ENCODE peak calls at places on chromosomes 13 and 19, in five cellular contexts. X is WERI-Rb-1; O is CD8-positive, alpha-beta T cell; M is Panc1; N is CD4-positive, alpha-beta memory T cell. I is an unnamed sample.

GRCh38 chr13:23619073-23619855 is 49.1 kb downstream of the TNFRSF19 start:
- DNase-seq in X (no peak), O (no peak), M (no peak), N (no peak), I (no peak)

GRCh38 chr13:76383671-76384461 is 502.3 kb downstream of the KCTD12 start:
- DNase-seq in X (no peak), O (no peak), M (peak; percentile 17), N (no peak), I (no peak)

GRCh38 chr13:34591163-34591562 is 350.9 kb upstream of the NBEA start:
- DNase-seq in X (no peak), O (no peak), M (no peak), N (no peak), I (no peak)

GRCh38 chr19:51531349-51532315 is at the start of gene SIGLEC6:
- DNase-seq in X (no peak), O (no peak), M (no peak), N (no peak), I (no peak)

GRCh38 chr19:55384576-55385235 is 614 bp upstream of the TMEM238 start:
- DNase-seq in X (no peak), O (peak; percentile 23), M (no peak), N (no peak), I (no peak)

GRCh38 chr13:39493966-39494365 is 109.0 kb downstream of the LHFPL6 start:
- DNase-seq in X (no peak), O (no peak), M (no peak), N (no peak), I (no peak)

GRCh38 chr13:96397807-96398206 is 307.9 kb downstream of the HS6ST3 start:
- DNase-seq in X (no peak), O (no peak), M (no peak), N (no peak), I (no peak)

GRCh38 chr13:73327579-73327978 is 268.8 kb downstream of the KLF5 start:
- DNase-seq in X (no peak), O (no peak), M (no peak), N (no peak), I (no peak)

GRCh38 chr13:54445453-54445852 is 1416.8 kb downstream of the OLFM4 start:
- DNase-seq in X (no peak), O (no peak), M (no peak), N (no peak), I (no peak)

GRCh38 chr19:6738726-6739389 is 622 bp upstream of the TRIP10 start:
- DNase-seq in X (peak; percentile 87), O (no peak), M (no peak), N (peak; percentile 26), I (no peak)

GRCh38 chr13:25463496-25463895 is 91.7 kb downstream of the ATP8A2 start:
- DNase-seq in X (no peak), O (no peak), M (no peak), N (no peak), I (no peak)

GRCh38 chr19:33802801-33803200 is 6.1 kb downstream of the KCTD15 start:
- DNase-seq in X (no peak), O (no peak), M (no peak), N (no peak), I (no peak)

GRCh38 chr13:46345400-46345799 is 41.7 kb downstream of the RUBCNL start:
- DNase-seq in X (no peak), O (no peak), M (no peak), N (no peak), I (no peak)

GRCh38 chr19:12611361-12611699 is 610 bp downstream of the ZNF791 start:
- DNase-seq in X (peak; percentile 79), O (no peak), M (no peak), N (no peak), I (peak; percentile 44)

GRCh38 chr19:35872180-35872579 is 3.8 kb downstream of the APLP1 start:
- DNase-seq in X (no peak), O (no peak), M (no peak), N (no peak), I (no peak)

GRCh38 chr19:19109601-19110000 is 28.7 kb downstream of the TMEM161A start:
- DNase-seq in X (no peak), O (no peak), M (no peak), N (no peak), I (no peak)

GRCh38 chr19:6239401-6239844 is 40.4 kb downstream of the MLLT1 start:
- DNase-seq in X (no peak), O (no peak), M (no peak), N (no peak), I (no peak)

GRCh38 chr19:35146746-35147466 is 3.9 kb downstream of the FXYD7 start:
- DNase-seq in X (no peak), O (no peak), M (no peak), N (no peak), I (no peak)

GRCh38 chr19:19134687-19135158 is 3.6 kb downstream of the TMEM161A start:
- DNase-seq in X (no peak), O (no peak), M (no peak), N (peak; percentile 33), I (no peak)

GRCh38 chr19:18121166-18121565 is 23.6 kb downstream of the MAST3 start:
- DNase-seq in X (no peak), O (no peak), M (no peak), N (no peak), I (no peak)

GRCh38 chr19:35352448-35353304 is 5.0 kb downstream of the FFAR1 start:
- DNase-seq in X (peak; percentile 72), O (peak; percentile 57), M (peak; percentile 73), N (peak; percentile 70), I (no peak)

GRCh38 chr13:74306496-74306895 is 172.3 kb upstream of the KLF12 start:
- DNase-seq in X (no peak), O (no peak), M (no peak), N (no peak), I (no peak)

GRCh38 chr19:44757735-44758505 is 9.4 kb downstream of the BCL3 start:
- DNase-seq in X (no peak), O (no peak), M (no peak), N (no peak), I (peak; percentile 14)

GRCh38 chr13:102675115-102675514 is 19.7 kb downstream of the METTL21C start:
- DNase-seq in X (no peak), O (no peak), M (no peak), N (no peak), I (no peak)

GRCh38 chr19:17073869-17074627 is 1.2 kb downstream of the HAUS8 start:
- DNase-seq in X (no peak), O (no peak), M (no peak), N (peak; percentile 34), I (no peak)

GRCh38 chr13:67383358-67383757 is 153.2 kb upstream of the PCDH9 start:
- DNase-seq in X (no peak), O (no peak), M (peak; percentile 30), N (no peak), I (no peak)

GRCh38 chr19:23263870-23264590 is 13.8 kb upstream of the ZNF724 start:
- DNase-seq in X (no peak), O (no peak), M (no peak), N (no peak), I (no peak)

GRCh38 chr13:77784531-77784930 is 87.0 kb downstream of the SLAIN1 start:
- DNase-seq in X (no peak), O (no peak), M (no peak), N (no peak), I (no peak)

GRCh38 chr13:49097374-49097773 is 121.7 kb downstream of the FNDC3A start:
- DNase-seq in X (no peak), O (no peak), M (no peak), N (no peak), I (no peak)

GRCh38 chr19:1566392-1567115 is 1.6 kb downstream of the MEX3D start:
- DNase-seq in X (peak; percentile 89), O (no peak), M (no peak), N (no peak), I (peak; percentile 88)
- H3K27ac ChIP-seq in X (peak overlapping the region; percentile 99), O (no peak overlapping the region), M (no peak overlapping the region), N (no peak overlapping the region), I (peak overlapping the region; percentile 84)

DNA sequence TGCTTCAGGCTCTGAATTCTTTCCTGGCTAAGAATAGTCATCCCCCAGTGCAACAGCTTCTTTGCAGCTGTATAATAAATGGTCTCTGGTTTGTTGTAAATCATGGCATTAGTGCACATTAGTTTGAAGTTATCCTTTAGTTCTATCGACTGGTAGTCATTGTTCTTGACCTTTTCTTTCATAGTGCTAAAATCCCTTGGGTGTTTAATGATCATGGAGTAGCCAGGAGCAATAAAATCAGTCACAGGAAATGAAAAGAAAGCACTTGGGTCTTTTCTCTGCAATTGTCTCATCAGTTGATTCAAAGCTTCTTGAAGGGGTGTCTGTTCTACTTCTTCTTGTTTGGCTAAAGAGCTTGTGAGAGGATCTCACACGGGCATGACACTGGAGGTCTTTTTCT is 46.2 kb upstream of the SOX21 start:
- DNase-seq in X (no peak), O (no peak), M (no peak), N (no peak), I (no peak)
- H3K27ac ChIP-seq in X (no peak overlapping the region), O (no peak overlapping the region), M (no peak overlapping the region), N (no peak overlapping the region), I (no peak overlapping the region)

GRCh38 chr19:45804959-45805230 is 10.2 kb downstream of the RSPH6A start:
- DNase-seq in X (no peak), O (no peak), M (no peak), N (no peak), I (no peak)
- H3K27ac ChIP-seq in X (no peak overlapping the region), O (no peak overlapping the region), M (no peak overlapping the region), N (no peak overlapping the region), I (no peak overlapping the region)

DNA sequence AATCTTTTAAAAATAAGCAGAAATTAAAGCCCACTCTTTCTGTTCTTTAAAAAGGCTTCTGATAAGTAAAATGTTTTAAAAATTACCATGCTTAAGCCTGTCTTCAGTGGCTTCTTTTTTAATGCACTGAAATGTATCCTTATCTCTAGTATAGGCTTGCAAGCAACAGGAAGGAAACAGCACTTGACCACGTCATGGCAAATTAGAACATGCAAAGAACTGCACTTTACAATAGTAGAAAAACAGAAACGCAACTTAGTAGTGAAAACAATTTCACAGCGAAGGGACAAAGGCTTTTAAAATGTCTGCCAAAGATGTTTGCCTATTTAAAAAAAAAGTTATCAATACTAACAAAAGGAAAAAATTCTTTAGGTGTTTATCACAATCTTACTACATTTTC is 36.3 kb downstream of the ELF1 start:
- DNase-seq in X (no peak), O (peak; percentile 35), M (no peak), N (peak; percentile 84), I (no peak)
- H3K27ac ChIP-seq in X (no peak overlapping the region), O (peak overlapping the region; percentile 76), M (peak overlapping the region; percentile 81), N (peak overlapping the region; percentile 82), I (peak overlapping the region; percentile 69)

DNA sequence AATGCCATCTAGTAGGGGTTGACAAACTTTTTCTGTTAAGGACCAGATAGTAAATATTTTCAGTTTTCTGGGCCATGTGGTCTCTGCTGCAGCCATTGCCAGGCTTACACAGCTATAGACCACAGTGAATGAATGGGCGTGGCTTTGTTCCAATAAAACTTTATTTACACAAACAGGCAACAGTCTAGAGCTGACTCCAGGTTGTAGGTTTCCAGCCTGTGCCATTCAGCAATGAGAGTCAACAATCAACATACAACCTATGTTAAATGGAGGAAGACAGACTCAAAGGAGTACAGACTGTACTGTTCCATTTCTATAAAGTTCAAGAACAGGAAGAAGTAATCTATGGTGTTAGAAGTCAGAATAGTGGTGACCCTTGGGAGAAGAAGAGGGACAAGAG is 15.2 kb upstream of the IZUMO2 start:
- DNase-seq in X (no peak), O (no peak), M (no peak), N (no peak), I (no peak)
- H3K27ac ChIP-seq in X (no peak overlapping the region), O (no peak overlapping the region), M (no peak overlapping the region), N (no peak overlapping the region), I (no peak overlapping the region)

I was measured in substantia nigra.